ENCODE peak calls at places on chromosomes 6 and 20, in ten cellular contexts. D is HepG2, A is kidney, S is Panc1, P is right lobe of liver, W is GM23248, Y is SK-N-SH, E is PC-3, J is IMR-90, Q is right cardiac atrium. I is an unnamed sample.

GRCh38 chr6:159252955-159253508 is 83.8 kb downstream of the FNDC1 start:
- DNase-seq in D (peak), A (no peak), S (peak), P (no peak), W (peak), Y (peak), E (peak), J (peak), Q (no peak), I (peak)

GRCh38 chr20:10313215-10313614 is 94.6 kb downstream of the SNAP25 start:
- DNase-seq in D (no peak), A (no peak), S (no peak), P (no peak), W (no peak), Y (no peak), E (no peak), J (no peak), Q (peak), I (no peak)

GRCh38 chr6:26475823-26476729 is 18.3 kb downstream of the BTN2A1 start:
- DNase-seq in D (peak), A (no peak), S (no peak), P (no peak), W (peak), Y (no peak), E (peak), J (peak), Q (no peak), I (no peak)

GRCh38 chr6:76644231-76644630 is 571.8 kb upstream of the IMPG1 start:
- DNase-seq in D (no peak), A (no peak), S (no peak), P (no peak), W (peak), Y (no peak), E (no peak), J (no peak), Q (no peak), I (no peak)

GRCh38 chr6:131061041-131061770 is 1.8 kb downstream of the EPB41L2 start:
- DNase-seq in D (peak), A (no peak), S (no peak), P (no peak), W (peak), Y (no peak), E (peak), J (peak), Q (no peak), I (no peak)

GRCh38 chr6:102381203-102381602 is 987.7 kb downstream of the GRIK2 start:
- DNase-seq in D (no peak), A (no peak), S (no peak), P (no peak), W (no peak), Y (no peak), E (peak), J (no peak), Q (no peak), I (no peak)

GRCh38 chr6:20092071-20092566 is 120.2 kb downstream of the MBOAT1 start:
- DNase-seq in D (peak), A (no peak), S (peak), P (no peak), W (peak), Y (peak), E (peak), J (peak), Q (no peak), I (peak)

GRCh38 chr6:98839788-98840361 is 5.5 kb downstream of the POU3F2 start:
- DNase-seq in D (peak), A (no peak), S (no peak), P (no peak), W (no peak), Y (peak), E (peak), J (peak), Q (no peak), I (no peak)

GRCh38 chr20:25282034-25282781 is 34.3 kb downstream of the PYGB start:
- DNase-seq in D (no peak), A (peak), S (no peak), P (peak), W (no peak), Y (no peak), E (no peak), J (no peak), Q (peak), I (no peak)

GRCh38 chr6:74752303-74752702 is 453.6 kb downstream of the COL12A1 start:
- DNase-seq in D (no peak), A (no peak), S (no peak), P (no peak), W (no peak), Y (no peak), E (no peak), J (no peak), Q (no peak), I (no peak)

GRCh38 chr6:123276439-123277045 is 280.5 kb downstream of the CLVS2 start:
- DNase-seq in D (no peak), A (no peak), S (no peak), P (no peak), W (no peak), Y (no peak), E (no peak), J (no peak), Q (no peak), I (no peak)

GRCh38 chr6:108735310-108735990 is 112.8 kb upstream of the ARMC2 start:
- DNase-seq in D (no peak), A (no peak), S (no peak), P (no peak), W (no peak), Y (no peak), E (peak), J (no peak), Q (no peak), I (no peak)

GRCh38 chr6:15351631-15352030 is 105.8 kb downstream of the JARID2 start:
- DNase-seq in D (no peak), A (no peak), S (no peak), P (no peak), W (peak), Y (no peak), E (peak), J (peak), Q (peak), I (peak)

GRCh38 chr6:66103954-66104353 is 396.9 kb upstream of the EYS start:
- DNase-seq in D (no peak), A (no peak), S (no peak), P (no peak), W (no peak), Y (no peak), E (no peak), J (peak), Q (no peak), I (no peak)

GRCh38 chr6:140001851-140002301 is 627.4 kb upstream of the CITED2 start:
- DNase-seq in D (no peak), A (no peak), S (no peak), P (no peak), W (peak), Y (peak), E (no peak), J (peak), Q (no peak), I (no peak)

GRCh38 chr6:127606131-127606562 is 29.2 kb downstream of the C6orf58 start:
- DNase-seq in D (peak), A (no peak), S (no peak), P (no peak), W (peak), Y (peak), E (peak), J (peak), Q (no peak), I (no peak)

GRCh38 chr20:5000263-5001173 is 792 bp downstream of the SLC23A2 start:
- DNase-seq in D (peak), A (peak), S (no peak), P (peak), W (peak), Y (peak), E (no peak), J (peak), Q (peak), I (no peak)

GRCh38 chr6:158642097-158642601 is 2.4 kb downstream of the DYNLT1 start:
- DNase-seq in D (no peak), A (no peak), S (no peak), P (no peak), W (peak), Y (no peak), E (peak), J (peak), Q (no peak), I (peak)

GRCh38 chr6:161644521-161644920 is 370.7 kb upstream of the AGPAT4 start:
- DNase-seq in D (no peak), A (no peak), S (no peak), P (no peak), W (peak), Y (no peak), E (peak), J (no peak), Q (no peak), I (no peak)

GRCh38 chr6:64507661-64508060 is 872.1 kb downstream of the PHF3 start:
- DNase-seq in D (no peak), A (no peak), S (no peak), P (no peak), W (no peak), Y (no peak), E (no peak), J (no peak), Q (no peak), I (no peak)

GRCh38 chr6:156250593-156250992 is 526.6 kb upstream of the ARID1B start:
- DNase-seq in D (no peak), A (no peak), S (no peak), P (no peak), W (peak), Y (no peak), E (no peak), J (peak), Q (no peak), I (no peak)

GRCh38 chr20:36777152-36777551 is 3.6 kb upstream of the DSN1 start:
- DNase-seq in D (no peak), A (peak), S (no peak), P (no peak), W (no peak), Y (no peak), E (no peak), J (no peak), Q (no peak), I (no peak)

GRCh38 chr6:29967379-29968010 is 25.2 kb downstream of the HLA-A start:
- DNase-seq in D (peak), A (no peak), S (peak), P (no peak), W (peak), Y (no peak), E (peak), J (no peak), Q (no peak), I (no peak)

GRCh38 chr6:48135352-48136084 is 24.5 kb upstream of the PTCHD4 start:
- DNase-seq in D (no peak), A (no peak), S (no peak), P (no peak), W (peak), Y (no peak), E (peak), J (peak), Q (no peak), I (no peak)

GRCh38 chr6:44386929-44387345 is 569 bp upstream of the CDC5L start:
- DNase-seq in D (no peak), A (no peak), S (no peak), P (no peak), W (peak), Y (peak), E (peak), J (peak), Q (no peak), I (peak)

GRCh38 chr6:115613488-115613887 is 447.2 kb downstream of the FRK start:
- DNase-seq in D (no peak), A (no peak), S (no peak), P (no peak), W (peak), Y (no peak), E (peak), J (peak), Q (no peak), I (peak)

GRCh38 chr6:139644821-139645220 is 270.4 kb upstream of the CITED2 start:
- DNase-seq in D (no peak), A (no peak), S (no peak), P (no peak), W (peak), Y (no peak), E (no peak), J (peak), Q (peak), I (no peak)

GRCh38 chr6:136922680-136922996 is 537 bp downstream of the SLC35D3 start:
- DNase-seq in D (no peak), A (no peak), S (no peak), P (no peak), W (no peak), Y (no peak), E (no peak), J (no peak), Q (no peak), I (no peak)

GRCh38 chr6:14228571-14228970 is 111.0 kb downstream of the CD83 start:
- DNase-seq in D (no peak), A (peak), S (no peak), P (no peak), W (peak), Y (no peak), E (no peak), J (peak), Q (no peak), I (no peak)

DNA sequence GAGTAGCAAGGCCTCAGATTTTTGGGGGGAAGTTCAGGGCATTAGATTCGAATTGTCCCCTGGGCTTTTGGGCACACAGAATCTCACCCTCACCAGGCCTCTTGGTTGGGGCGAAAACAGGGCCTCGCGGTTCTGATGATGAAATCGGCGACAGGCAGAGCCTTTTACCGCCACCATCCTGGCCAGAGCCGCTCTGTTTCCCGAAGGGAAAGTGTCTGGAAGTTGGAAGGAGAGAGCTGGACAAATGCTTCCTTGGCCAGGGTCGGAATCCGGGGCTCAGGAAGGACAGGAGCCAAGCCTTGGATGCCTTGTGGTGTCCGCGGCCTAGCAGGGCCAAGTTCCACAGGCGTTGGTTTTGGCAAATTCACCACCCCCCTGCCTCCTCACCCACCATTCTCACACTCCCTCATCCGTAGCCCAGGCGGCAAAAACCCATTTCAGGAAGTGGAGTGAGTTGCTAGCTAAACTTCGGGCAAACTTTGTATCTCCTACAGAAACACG is 3.5 kb upstream of the TFAP2A start:
- DNase-seq in D (no peak), A (no peak), S (no peak), P (no peak), W (no peak), Y (no peak), E (no peak), J (no peak), Q (no peak), I (no peak)
- H3K4me3 ChIP-seq in D (no peak), A (peak), S (peak), P (no peak), W (no peak), Y (no peak), E (peak), J (no peak), Q (no peak), I (no peak)

GRCh38 chr6:52126231-52126630 is 38.8 kb upstream of the PKHD1 start:
- DNase-seq in D (no peak), A (no peak), S (no peak), P (no peak), W (no peak), Y (no peak), E (no peak), J (no peak), Q (no peak), I (no peak)
- H3K27ac ChIP-seq in D (no peak), A (peak), S (no peak), P (no peak), W (no peak), Y (no peak), E (no peak), J (no peak), Q (no peak), I (no peak)

GRCh38 chr6:106156863-106157262 is 70.7 kb downstream of the PRDM1 start:
- DNase-seq in D (no peak), A (no peak), S (no peak), P (no peak), W (no peak), Y (no peak), E (no peak), J (no peak), Q (no peak), I (no peak)
- H3K4me3 ChIP-seq in D (no peak), A (no peak), S (no peak), P (no peak), W (no peak), Y (no peak), E (no peak), J (no peak), Q (no peak), I (no peak)

GRCh38 chr20:49447364-49447763 is 35.1 kb downstream of the KCNB1 start:
- DNase-seq in D (no peak), A (no peak), S (no peak), P (no peak), W (no peak), Y (no peak), E (no peak), J (no peak), Q (peak), I (no peak)

GRCh38 chr20:49446080-49446479 is 36.4 kb downstream of the KCNB1 start:
- DNase-seq in D (no peak), A (no peak), S (no peak), P (no peak), W (no peak), Y (no peak), E (no peak), J (no peak), Q (no peak), I (no peak)

GRCh38 chr20:49448917-49449316 is 33.6 kb downstream of the KCNB1 start:
- DNase-seq in D (no peak), A (no peak), S (no peak), P (no peak), W (no peak), Y (no peak), E (no peak), J (no peak), Q (no peak), I (no peak)

GRCh38 chr20:49446808-49447207 is 35.7 kb downstream of the KCNB1 start:
- DNase-seq in D (no peak), A (peak), S (no peak), P (no peak), W (peak), Y (no peak), E (no peak), J (no peak), Q (peak), I (no peak)

GRCh38 chr20:49447946-49448809 is 34.3 kb downstream of the KCNB1 start:
- DNase-seq in D (no peak), A (no peak), S (no peak), P (no peak), W (peak), Y (no peak), E (no peak), J (no peak), Q (peak), I (no peak)
- H3K27ac ChIP-seq in D (no peak), A (no peak), S (no peak), P (no peak), W (no peak), Y (no peak), E (no peak), J (no peak), Q (peak), I (no peak)

DNA sequence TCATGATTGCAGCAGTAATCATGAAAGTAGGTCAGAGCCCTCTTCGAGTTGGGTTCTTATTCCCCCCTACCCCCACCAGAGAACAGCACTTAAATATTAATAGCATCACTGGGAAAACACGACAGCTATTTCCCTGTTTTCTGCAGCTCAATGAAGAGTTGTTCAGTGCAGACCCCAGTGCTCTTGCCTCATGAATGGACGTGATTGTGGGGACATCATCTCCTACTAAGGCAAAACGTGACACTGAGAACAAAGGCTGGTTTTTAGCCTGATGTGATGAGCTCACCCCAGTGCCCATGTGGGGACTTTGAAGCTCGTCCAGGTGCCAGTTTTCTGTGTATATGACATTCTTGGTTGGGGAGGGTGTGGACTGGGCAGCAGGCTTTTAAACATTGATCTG is 105.9 kb downstream of the SLC35F1 start:
- DNase-seq in D (peak), A (no peak), S (no peak), P (no peak), W (no peak), Y (no peak), E (no peak), J (no peak), Q (no peak), I (no peak)
- H3K4me3 ChIP-seq in D (no peak), A (no peak), S (no peak), P (no peak), W (no peak), Y (no peak), E (no peak), J (no peak), Q (no peak), I (no peak)

I was measured in AG04450.